ENCODE peak calls at places on chromosomes 5 and 9, in six cellular contexts. Y is hepatocyte, O is H9, H is astrocyte, P is HepG2, X is IMR-90. Q is an unnamed sample.

GRCh38 chr5:66960373-66961137 is 236.0 kb downstream of the CD180 start:
- DNase-seq in H (peak), P (peak), Y (peak), O (no peak), X (peak), Q (no peak)

GRCh38 chr5:180197016-180197702 is 11.9 kb downstream of the RASGEF1C start:
- DNase-seq in H (no peak), Y (no peak), O (no peak), P (no peak), X (no peak), Q (no peak)

GRCh38 chr9:129209580-129209979 is 31.5 kb upstream of the IER5L start:
- DNase-seq in P (no peak), Y (no peak), O (no peak), X (no peak), H (no peak), Q (no peak)

GRCh38 chr9:121708768-121709488 is 57.5 kb downstream of the DAB2IP start:
- DNase-seq in X (no peak), P (no peak), O (peak), H (no peak), Y (no peak), Q (no peak)

GRCh38 chr9:136372561-136373299 is 739 bp downstream of the CARD9 start:
- DNase-seq in Y (peak), O (peak), H (peak), X (peak), P (peak), Q (no peak)

GRCh38 chr5:54337523-54337922 is 27.1 kb upstream of the ARL15 start:
- DNase-seq in O (no peak), P (no peak), H (no peak), X (no peak), Y (no peak), Q (no peak)

GRCh38 chr5:35247645-35248034 is 17.4 kb upstream of the PRLR start:
- DNase-seq in O (no peak), H (peak), P (no peak), X (no peak), Y (no peak), Q (no peak)

GRCh38 chr5:142201471-142201887 is 92.9 kb downstream of the NDFIP1 start:
- DNase-seq in P (no peak), H (peak), X (peak), Y (no peak), O (no peak), Q (peak)

GRCh38 chr9:89471390-89471789 is 26.5 kb downstream of the SEMA4D start:
- DNase-seq in X (no peak), Y (no peak), H (no peak), P (no peak), O (no peak), Q (no peak)

GRCh38 chr9:108786756-108787663 is 68.8 kb downstream of the ACTL7B start:
- DNase-seq in X (peak), Y (peak), P (no peak), O (no peak), H (peak), Q (peak)

GRCh38 chr9:137646341-137646740 is 27.5 kb downstream of the EHMT1 start:
- DNase-seq in X (no peak), O (no peak), P (no peak), H (no peak), Y (no peak), Q (no peak)

GRCh38 chr9:38423939-38424843 is at the start of gene IGFBPL1:
- DNase-seq in P (no peak), Y (peak), O (peak), H (no peak), X (no peak), Q (no peak)

GRCh38 chr5:160516696-160517530 is 95.3 kb downstream of the PTTG1 start:
- DNase-seq in X (no peak), O (no peak), P (no peak), H (no peak), Y (no peak), Q (no peak)

GRCh38 chr5:179451099-179451812 is 99.1 kb upstream of the RUFY1 start:
- DNase-seq in Y (no peak), O (no peak), P (no peak), X (no peak), H (no peak), Q (no peak)

GRCh38 chr9:20512106-20512505 is 110.2 kb downstream of the MLLT3 start:
- DNase-seq in H (peak), Y (no peak), X (peak), O (no peak), P (no peak), Q (no peak)

GRCh38 chr9:133708123-133708769 is 29.9 kb downstream of the SARDH start:
- DNase-seq in X (no peak), P (no peak), O (no peak), Y (no peak), H (no peak), Q (no peak)

GRCh38 chr9:120214331-120214730 is 365.6 kb downstream of the CDK5RAP2 start:
- DNase-seq in H (no peak), X (no peak), P (no peak), Y (no peak), O (no peak), Q (no peak)

GRCh38 chr5:145801195-145801594 is 33.9 kb downstream of the PRELID2 start:
- DNase-seq in H (no peak), O (no peak), Y (peak), P (no peak), X (no peak), Q (no peak)

GRCh38 chr5:36878421-36879088 is 2.0 kb downstream of the NIPBL start:
- DNase-seq in X (peak), H (peak), O (peak), P (peak), Y (peak), Q (no peak)

GRCh38 chr5:109779036-109779735 is 89.5 kb downstream of the MAN2A1 start:
- DNase-seq in Y (no peak), X (peak), P (no peak), H (peak), O (no peak), Q (no peak)

GRCh38 chr5:158905281-158905680 is 194.4 kb downstream of the EBF1 start:
- DNase-seq in X (no peak), O (no peak), Y (no peak), P (no peak), H (no peak), Q (no peak)

GRCh38 chr5:172274951-172275753 is 8.4 kb downstream of the UBTD2 start:
- DNase-seq in O (no peak), X (no peak), Y (no peak), P (no peak), H (peak), Q (no peak)

GRCh38 chr9:27162045-27162444 is 53.0 kb downstream of the TEK start:
- DNase-seq in Y (peak), O (no peak), H (peak), X (peak), P (no peak), Q (no peak)

GRCh38 chr5:126464959-126465358 is 41.8 kb downstream of the GRAMD2B start:
- DNase-seq in Y (peak), X (no peak), O (no peak), H (no peak), P (no peak), Q (no peak)

GRCh38 chr9:127862075-127863011 is 7.9 kb upstream of the ENG start:
- DNase-seq in O (no peak), P (no peak), X (no peak), H (no peak), Y (no peak), Q (no peak)

GRCh38 chr5:146291421-146292074 is 47.1 kb upstream of the POU4F3 start:
- DNase-seq in X (peak), O (no peak), Y (peak), H (peak), P (peak), Q (peak)

GRCh38 chr9:34592895-34593601 is 3.5 kb upstream of the CNTFR start:
- DNase-seq in O (peak), X (no peak), P (no peak), Y (peak), H (no peak), Q (no peak)

GRCh38 chr5:37811866-37812265 is 28.0 kb downstream of the GDNF start:
- DNase-seq in P (no peak), X (no peak), O (no peak), H (no peak), Y (no peak), Q (no peak)

GRCh38 chr5:107542428-107542827 is 128.3 kb downstream of the EFNA5 start:
- DNase-seq in P (peak), O (no peak), X (peak), H (peak), Y (peak), Q (peak)

GRCh38 chr5:178074266-178074952 is 38.9 kb upstream of the N4BP3 start:
- DNase-seq in Y (peak), P (peak), O (no peak), X (no peak), H (peak), Q (no peak)

GRCh38 chr9:15541862-15542261 is 11.0 kb upstream of the CCDC171 start:
- DNase-seq in P (no peak), H (no peak), X (peak), Y (peak), O (no peak), Q (no peak)

GRCh38 chr5:88662801-88663360 is 220.1 kb downstream of the MEF2C start:
- DNase-seq in P (no peak), O (no peak), Y (no peak), H (peak), X (no peak), Q (no peak)
- TF ChIP-seq CTCF in P (no peak), O (no peak), Y (no peak), H (no peak), X (no peak), Q (no peak)

GRCh38 chr9:84285381-84285780 is 55.2 kb downstream of the SLC28A3 start:
- DNase-seq in Y (no peak), H (no peak), O (no peak), X (no peak), P (no peak), Q (no peak)
- H2AFZ ChIP-seq in Y (no peak), H (no peak), O (no peak), X (no peak), P (no peak), Q (no peak)

DNA sequence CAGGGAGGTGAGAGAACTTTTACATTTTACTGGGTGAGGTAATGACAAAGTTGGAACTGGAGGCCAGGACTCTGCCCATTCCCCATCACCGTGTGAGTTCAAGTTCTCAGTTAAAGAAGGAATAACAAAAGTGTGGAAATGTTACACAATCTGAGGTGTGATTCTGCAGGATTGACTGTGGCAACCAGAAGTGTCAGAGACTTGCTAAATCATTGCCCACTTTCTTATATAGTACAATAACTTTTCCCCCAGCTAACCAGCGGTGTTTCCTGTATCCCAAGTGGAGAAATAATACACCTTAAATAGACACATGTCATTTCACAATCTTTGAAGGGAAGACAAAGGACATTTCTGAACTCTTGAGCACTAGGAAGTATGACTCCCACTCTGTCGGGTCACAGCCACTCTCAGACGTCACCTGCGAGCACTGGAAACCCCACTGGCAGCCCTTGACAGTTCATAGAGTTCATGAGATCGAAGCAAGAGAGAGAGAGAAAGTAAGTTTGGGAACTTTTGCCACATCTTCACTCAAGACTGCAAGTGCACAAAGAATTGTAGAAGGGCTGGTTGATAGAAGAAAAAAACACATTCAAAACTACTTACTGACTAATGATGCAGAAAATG is 28.4 kb downstream of the PAX5 start:
- DNase-seq in H (no peak), O (no peak), P (no peak), X (no peak), Y (no peak), Q (no peak)
- TF ChIP-seq CTCF in H (no peak), O (no peak), P (no peak), X (no peak), Y (no peak), Q (no peak)

DNA sequence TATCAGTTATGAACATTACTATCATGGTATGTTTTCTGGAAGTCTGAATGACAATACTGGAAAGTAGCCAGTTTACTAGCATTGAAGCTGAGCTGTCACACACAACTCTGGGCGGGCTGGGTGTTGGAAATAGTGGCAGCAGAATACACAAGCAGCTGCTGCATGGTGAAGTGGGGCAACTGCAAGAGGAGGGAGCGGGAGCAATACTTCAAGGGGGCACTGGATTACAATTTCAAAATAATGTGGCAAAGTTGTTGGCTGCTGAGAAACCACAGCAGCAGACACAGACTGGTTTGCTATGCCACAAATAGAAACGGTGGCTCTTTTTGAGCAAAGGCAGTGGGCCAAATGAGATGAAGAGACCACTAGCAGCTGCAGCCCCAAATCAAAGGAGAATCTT is 350.2 kb downstream of the KIAA0825 start:
- DNase-seq in O (no peak), X (no peak), Y (no peak), H (no peak), P (no peak), Q (no peak)
- H2AFZ ChIP-seq in O (no peak), X (no peak), Y (no peak), H (no peak), P (no peak), Q (no peak)

Q was measured in HCT116.